ENCODE peak calls at places on chromosomes 4 and X, in six cellular contexts. One of them, this sample, is unnamed.

GRCh38 chr4:139844459-139845036 is 178.9 kb downstream of the MGST2 start:
- DNase-seq in choroid plexus epithelial cell: no peak
- DNase-seq in left lung: no peak
- DNase-seq in left ventricle myocardium inferior: no peak
- DNase-seq in esophagus squamous epithelium: no peak
- DNase-seq in AG09309: no peak
- DNase-seq in this sample: no peak

GRCh38 chrX:45295587-45295986 is 94.9 kb upstream of the DIPK2B start:
- DNase-seq in choroid plexus epithelial cell: peak; percentile 75
- DNase-seq in left lung: no peak
- DNase-seq in left ventricle myocardium inferior: no peak
- DNase-seq in esophagus squamous epithelium: no peak
- DNase-seq in AG09309: peak; percentile 27
- DNase-seq in this sample: peak; percentile 36

GRCh38 chr4:21012851-21013331 is 312.6 kb downstream of the PACRGL start:
- DNase-seq in choroid plexus epithelial cell: peak; percentile 3
- DNase-seq in left lung: no peak
- DNase-seq in left ventricle myocardium inferior: no peak
- DNase-seq in esophagus squamous epithelium: no peak
- DNase-seq in AG09309: no peak
- DNase-seq in this sample: no peak

GRCh38 chr4:54228064-54228527 is 997 bp upstream of the PDGFRA start:
- DNase-seq in choroid plexus epithelial cell: peak; percentile 88
- DNase-seq in left lung: peak; percentile 75
- DNase-seq in left ventricle myocardium inferior: peak; percentile 80
- DNase-seq in esophagus squamous epithelium: peak; percentile 2
- DNase-seq in AG09309: peak; percentile 41
- DNase-seq in this sample: peak; percentile 67

GRCh38 chr4:138158746-138159297 is 83.3 kb downstream of the SLC7A11 start:
- DNase-seq in choroid plexus epithelial cell: peak; percentile 83
- DNase-seq in left lung: no peak
- DNase-seq in left ventricle myocardium inferior: no peak
- DNase-seq in esophagus squamous epithelium: no peak
- DNase-seq in AG09309: peak; percentile 46
- DNase-seq in this sample: peak; percentile 77

GRCh38 chr4:77950204-77950603 is 87.6 kb downstream of the MRPL1 start:
- DNase-seq in choroid plexus epithelial cell: no peak
- DNase-seq in left lung: no peak
- DNase-seq in left ventricle myocardium inferior: no peak
- DNase-seq in esophagus squamous epithelium: no peak
- DNase-seq in AG09309: no peak
- DNase-seq in this sample: no peak

GRCh38 chrX:40172980-40173661 is 75.4 kb upstream of the BCOR start:
- DNase-seq in choroid plexus epithelial cell: no peak
- DNase-seq in left lung: no peak
- DNase-seq in left ventricle myocardium inferior: no peak
- DNase-seq in esophagus squamous epithelium: no peak
- DNase-seq in AG09309: no peak
- DNase-seq in this sample: no peak

GRCh38 chr4:87150498-87151261 is 69.7 kb downstream of the KLHL8 start:
- DNase-seq in choroid plexus epithelial cell: peak; percentile 85
- DNase-seq in left lung: no peak
- DNase-seq in left ventricle myocardium inferior: no peak
- DNase-seq in esophagus squamous epithelium: no peak
- DNase-seq in AG09309: peak; percentile 34
- DNase-seq in this sample: peak; percentile 83

GRCh38 chr4:151801547-151802516 is 41.0 kb upstream of the GATB start:
- DNase-seq in choroid plexus epithelial cell: peak; percentile 77
- DNase-seq in left lung: no peak
- DNase-seq in left ventricle myocardium inferior: no peak
- DNase-seq in esophagus squamous epithelium: no peak
- DNase-seq in AG09309: no peak
- DNase-seq in this sample: peak; percentile 38

GRCh38 chr4:121827851-121828250 is 4.2 kb upstream of the CCNA2 start:
- DNase-seq in choroid plexus epithelial cell: peak; percentile 70
- DNase-seq in left lung: no peak
- DNase-seq in left ventricle myocardium inferior: no peak
- DNase-seq in esophagus squamous epithelium: no peak
- DNase-seq in AG09309: peak; percentile 33
- DNase-seq in this sample: no peak

DNA sequence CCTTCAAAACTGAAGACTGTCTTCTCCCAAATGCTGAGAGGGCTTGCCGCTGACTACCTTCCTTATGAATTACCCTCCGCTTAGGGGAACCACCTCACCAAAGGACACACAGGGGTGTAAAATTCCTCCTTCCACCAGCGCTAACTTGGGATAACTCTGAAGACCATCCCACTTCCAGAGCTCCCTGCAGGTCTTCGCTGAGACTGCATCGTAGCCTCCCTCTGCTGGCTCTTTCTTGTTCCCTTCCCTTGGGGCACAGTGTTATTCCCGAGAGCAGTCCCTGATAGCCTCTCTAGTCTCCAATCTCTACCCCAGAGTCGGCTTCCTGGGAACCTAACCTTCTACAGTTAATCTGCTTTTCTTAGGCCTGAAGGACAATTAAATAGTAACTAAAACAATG is 725.5 kb upstream of the ATOH1 start:
- DNase-seq in choroid plexus epithelial cell: no peak
- DNase-seq in left lung: no peak
- DNase-seq in left ventricle myocardium inferior: no peak
- DNase-seq in esophagus squamous epithelium: no peak
- DNase-seq in AG09309: no peak
- DNase-seq in this sample: no peak
- H3K4me3 ChIP-seq in choroid plexus epithelial cell: no peak overlapping the region
- H3K4me3 ChIP-seq in left lung: no peak overlapping the region
- H3K4me3 ChIP-seq in left ventricle myocardium inferior: no peak overlapping the region
- H3K4me3 ChIP-seq in esophagus squamous epithelium: no peak overlapping the region
- H3K4me3 ChIP-seq in AG09309: no peak overlapping the region
- H3K4me3 ChIP-seq in this sample: no peak overlapping the region

DNA sequence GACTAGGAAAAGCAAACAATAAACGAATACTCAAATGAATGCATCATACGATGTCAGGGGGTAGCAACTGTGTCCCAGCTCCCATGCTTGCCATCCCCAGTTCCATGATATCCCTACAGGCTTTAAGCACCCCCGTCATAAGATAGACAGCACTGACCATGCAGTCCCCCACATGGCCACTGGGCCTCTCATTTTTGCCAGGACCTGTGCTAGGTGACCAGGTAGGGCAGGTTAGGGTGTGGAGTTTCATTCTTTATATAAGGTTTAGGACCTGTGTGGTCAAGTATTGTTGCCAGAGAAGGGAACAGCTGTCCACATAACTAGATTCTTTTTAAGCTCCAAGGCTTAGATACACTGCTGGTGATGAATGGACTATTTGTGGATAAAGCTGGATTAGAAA is 9.7 kb downstream of the PPEF2 start:
- DNase-seq in choroid plexus epithelial cell: no peak
- DNase-seq in left lung: no peak
- DNase-seq in left ventricle myocardium inferior: no peak
- DNase-seq in esophagus squamous epithelium: no peak
- DNase-seq in AG09309: no peak
- DNase-seq in this sample: no peak
- TF ChIP-seq CTCF in choroid plexus epithelial cell: peak; percentile 36
- TF ChIP-seq CTCF in left lung: no peak
- TF ChIP-seq CTCF in left ventricle myocardium inferior: no peak
- TF ChIP-seq CTCF in esophagus squamous epithelium: no peak
- TF ChIP-seq CTCF in AG09309: peak; percentile 16
- TF ChIP-seq CTCF in this sample: peak; percentile 56

DNA sequence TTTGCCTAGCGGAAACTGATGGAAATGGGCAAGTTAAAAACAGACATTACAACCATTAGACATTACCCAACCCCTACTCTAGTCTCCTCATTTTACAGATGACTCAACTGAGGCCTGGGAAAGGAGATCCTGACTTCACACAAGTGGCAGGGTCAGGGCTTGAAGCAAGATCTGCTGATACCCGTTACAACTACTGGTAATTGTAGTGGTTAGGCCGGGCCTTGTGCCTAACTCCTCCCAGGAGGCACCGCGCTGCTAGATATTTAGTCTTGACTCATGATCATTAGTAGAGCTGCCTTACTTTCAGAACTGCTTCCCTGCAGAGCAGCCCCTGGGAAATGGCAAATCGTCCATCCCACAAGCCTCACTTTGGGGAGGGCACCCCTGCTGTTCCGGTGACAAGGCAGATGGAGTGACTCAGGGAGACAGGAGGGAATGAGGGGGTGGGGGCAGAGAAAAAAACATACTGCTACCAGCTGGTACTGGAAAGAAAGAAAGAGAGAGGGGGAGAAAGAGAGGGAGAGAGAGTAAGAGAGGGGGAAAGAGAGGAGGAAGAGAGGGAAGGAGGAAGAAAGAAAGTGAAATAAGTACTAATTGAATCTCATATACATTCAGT is 12.2 kb downstream of the ARHGEF6 start:
- DNase-seq in choroid plexus epithelial cell: peak; percentile 90
- DNase-seq in left lung: peak; percentile 61
- DNase-seq in left ventricle myocardium inferior: peak; percentile 22
- DNase-seq in esophagus squamous epithelium: no peak
- DNase-seq in AG09309: peak; percentile 89
- DNase-seq in this sample: peak; percentile 89
- H3K4me3 ChIP-seq in choroid plexus epithelial cell: no peak overlapping the region
- H3K4me3 ChIP-seq in left lung: no peak overlapping the region
- H3K4me3 ChIP-seq in left ventricle myocardium inferior: peak overlapping the region; percentile 79
- H3K4me3 ChIP-seq in esophagus squamous epithelium: no peak overlapping the region
- H3K4me3 ChIP-seq in AG09309: no peak overlapping the region
- H3K4me3 ChIP-seq in this sample: no peak overlapping the region

GRCh38 chr4:7771541-7772507 is 167.8 kb downstream of the AFAP1 start:
- DNase-seq in choroid plexus epithelial cell: no peak
- DNase-seq in left lung: peak; percentile 22
- DNase-seq in left ventricle myocardium inferior: no peak
- DNase-seq in esophagus squamous epithelium: no peak
- DNase-seq in AG09309: no peak
- DNase-seq in this sample: no peak
- TF ChIP-seq CTCF in choroid plexus epithelial cell: no peak
- TF ChIP-seq CTCF in left lung: no peak
- TF ChIP-seq CTCF in left ventricle myocardium inferior: no peak
- TF ChIP-seq CTCF in esophagus squamous epithelium: no peak
- TF ChIP-seq CTCF in AG09309: no peak
- TF ChIP-seq CTCF in this sample: no peak

DNA sequence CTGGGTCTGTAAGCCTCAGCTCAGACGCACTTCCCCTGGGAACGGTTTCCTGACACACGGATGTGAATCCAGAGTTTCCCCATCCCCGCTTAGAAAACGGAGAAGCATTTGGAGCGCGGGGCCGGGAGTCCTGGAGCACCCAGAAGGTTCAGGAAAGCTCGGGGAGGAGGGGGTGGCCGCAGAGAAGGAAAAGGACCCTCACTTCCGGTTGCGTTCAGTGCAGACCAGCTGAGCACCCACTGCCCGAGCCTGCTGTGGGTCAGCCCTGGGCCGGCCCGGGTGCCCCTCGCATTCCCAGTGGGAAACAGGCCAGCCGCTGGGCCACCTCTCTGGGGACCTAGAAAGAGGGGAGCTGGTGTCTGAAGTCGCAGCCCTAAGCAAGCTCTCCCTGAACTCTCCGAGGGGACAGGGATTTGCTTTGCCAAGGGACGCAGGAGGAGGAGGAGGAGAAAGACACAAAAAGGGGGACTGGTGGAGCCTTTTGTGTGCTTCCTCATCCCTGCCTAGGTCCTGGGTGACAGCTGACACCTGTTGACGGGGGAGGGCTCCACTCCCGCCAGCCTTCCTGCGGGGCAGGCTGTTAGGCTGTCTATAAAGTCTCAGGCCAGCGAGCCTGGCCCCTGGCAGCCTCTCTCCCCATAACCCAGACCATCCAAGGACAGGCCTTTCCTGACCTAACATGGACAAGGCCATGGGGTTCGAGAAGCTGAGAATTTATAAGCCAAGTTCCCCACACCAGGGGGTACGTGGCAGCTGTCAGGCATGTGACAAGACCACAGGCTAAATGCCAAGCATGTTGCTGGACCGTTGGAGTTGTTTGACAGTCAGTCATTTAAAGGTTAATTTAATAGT is 696 bp upstream of the EVC2 start:
- DNase-seq in choroid plexus epithelial cell: no peak
- DNase-seq in left lung: no peak
- DNase-seq in left ventricle myocardium inferior: no peak
- DNase-seq in esophagus squamous epithelium: no peak
- DNase-seq in AG09309: no peak
- DNase-seq in this sample: no peak
- H3K4me3 ChIP-seq in choroid plexus epithelial cell: peak overlapping the region; percentile 74
- H3K4me3 ChIP-seq in left lung: peak overlapping the region; percentile 58
- H3K4me3 ChIP-seq in left ventricle myocardium inferior: peak overlapping the region; percentile 80
- H3K4me3 ChIP-seq in esophagus squamous epithelium: peak overlapping the region; percentile 52
- H3K4me3 ChIP-seq in AG09309: peak overlapping the region; percentile 69
- H3K4me3 ChIP-seq in this sample: peak overlapping the region; percentile 67

GRCh38 chr4:80279751-80280150 is 13.3 kb downstream of the FGF5 start:
- DNase-seq in choroid plexus epithelial cell: no peak
- DNase-seq in left lung: no peak
- DNase-seq in left ventricle myocardium inferior: no peak
- DNase-seq in esophagus squamous epithelium: no peak
- DNase-seq in AG09309: no peak
- DNase-seq in this sample: no peak
- TF ChIP-seq CTCF in choroid plexus epithelial cell: no peak
- TF ChIP-seq CTCF in left lung: no peak
- TF ChIP-seq CTCF in left ventricle myocardium inferior: no peak
- TF ChIP-seq CTCF in esophagus squamous epithelium: no peak
- TF ChIP-seq CTCF in AG09309: no peak
- TF ChIP-seq CTCF in this sample: no peak

GRCh38 chr4:39365931-39366771 is at the start of gene RFC1:
- DNase-seq in choroid plexus epithelial cell: peak; percentile 92
- DNase-seq in left lung: peak; percentile 93
- DNase-seq in left ventricle myocardium inferior: peak; percentile 93
- DNase-seq in esophagus squamous epithelium: peak; percentile 55
- DNase-seq in AG09309: peak; percentile 47
- DNase-seq in this sample: peak; percentile 89

GRCh38 chr4:39369301-39369700 is 3.1 kb upstream of the RFC1 start:
- DNase-seq in choroid plexus epithelial cell: no peak
- DNase-seq in left lung: no peak
- DNase-seq in left ventricle myocardium inferior: no peak
- DNase-seq in esophagus squamous epithelium: no peak
- DNase-seq in AG09309: no peak
- DNase-seq in this sample: no peak

GRCh38 chr4:39365360-39365759 is 802 bp downstream of the RFC1 start:
- DNase-seq in choroid plexus epithelial cell: no peak
- DNase-seq in left lung: no peak
- DNase-seq in left ventricle myocardium inferior: no peak
- DNase-seq in esophagus squamous epithelium: no peak
- DNase-seq in AG09309: no peak
- DNase-seq in this sample: no peak

GRCh38 chr4:39363773-39364393 is 2.3 kb downstream of the RFC1 start:
- DNase-seq in choroid plexus epithelial cell: no peak
- DNase-seq in left lung: no peak
- DNase-seq in left ventricle myocardium inferior: no peak
- DNase-seq in esophagus squamous epithelium: no peak
- DNase-seq in AG09309: no peak
- DNase-seq in this sample: no peak

DNA sequence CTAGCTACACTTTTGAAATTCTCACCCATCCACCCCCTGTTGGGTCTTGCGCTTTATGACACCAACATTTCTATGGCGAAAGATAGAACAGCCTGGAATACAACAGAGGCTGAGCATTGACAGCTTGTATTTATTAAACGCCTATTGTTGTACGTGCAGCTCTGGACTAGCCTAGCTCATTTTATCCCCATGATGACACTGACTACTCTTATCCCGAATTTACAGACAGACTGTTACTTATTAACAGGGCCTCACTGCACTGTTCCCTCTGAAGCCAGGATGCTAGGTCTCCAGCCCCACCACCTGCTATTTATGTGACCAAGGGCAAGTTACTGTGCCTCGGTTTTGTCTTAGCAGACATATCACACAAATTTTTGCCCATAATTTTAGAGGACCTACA is 1.0 kb upstream of the RFC1 start:
- DNase-seq in choroid plexus epithelial cell: no peak
- DNase-seq in left lung: no peak
- DNase-seq in left ventricle myocardium inferior: no peak
- DNase-seq in esophagus squamous epithelium: no peak
- DNase-seq in AG09309: no peak
- DNase-seq in this sample: no peak
- H3K4me3 ChIP-seq in choroid plexus epithelial cell: no peak overlapping the region
- H3K4me3 ChIP-seq in left lung: no peak overlapping the region
- H3K4me3 ChIP-seq in left ventricle myocardium inferior: no peak overlapping the region
- H3K4me3 ChIP-seq in esophagus squamous epithelium: no peak overlapping the region
- H3K4me3 ChIP-seq in AG09309: no peak overlapping the region
- H3K4me3 ChIP-seq in this sample: no peak overlapping the region

GRCh38 chr4:120771907-120772306 is 150.6 kb downstream of the PRDM5 start:
- DNase-seq in choroid plexus epithelial cell: no peak
- DNase-seq in left lung: no peak
- DNase-seq in left ventricle myocardium inferior: no peak
- DNase-seq in esophagus squamous epithelium: no peak
- DNase-seq in AG09309: no peak
- DNase-seq in this sample: no peak
- TF ChIP-seq CTCF in choroid plexus epithelial cell: no peak
- TF ChIP-seq CTCF in left lung: no peak
- TF ChIP-seq CTCF in left ventricle myocardium inferior: no peak
- TF ChIP-seq CTCF in esophagus squamous epithelium: no peak
- TF ChIP-seq CTCF in AG09309: no peak
- TF ChIP-seq CTCF in this sample: peak; percentile 9